ENCODE peak calls at places on chromosomes 11 and 22, in six cellular contexts. One of them, this sample, is unnamed.

GRCh38 chr11:620935-621814 is 3.6 kb downstream of the CDHR5 start:
- DNase-seq in NCI-H1105 treated with DMSO at 0.1 percent for 48 hours: no peak
- DNase-seq in thoracic aorta: no peak
- DNase-seq in nephron progenitor cell: no peak
- DNase-seq in SHP77 treated with DMSO at 0.1 percent for 48 hours: no peak
- DNase-seq in cardiac muscle cell: no peak
- DNase-seq in this sample: no peak

GRCh38 chr11:134463716-134464115 is 51.7 kb upstream of the B3GAT1 start:
- DNase-seq in NCI-H1105 treated with DMSO at 0.1 percent for 48 hours: no peak
- DNase-seq in thoracic aorta: no peak
- DNase-seq in nephron progenitor cell: no peak
- DNase-seq in SHP77 treated with DMSO at 0.1 percent for 48 hours: no peak
- DNase-seq in cardiac muscle cell: no peak
- DNase-seq in this sample: no peak

GRCh38 chr11:8258289-8258688 is 5.4 kb downstream of the LMO1 start:
- DNase-seq in NCI-H1105 treated with DMSO at 0.1 percent for 48 hours: no peak
- DNase-seq in thoracic aorta: no peak
- DNase-seq in nephron progenitor cell: no peak
- DNase-seq in SHP77 treated with DMSO at 0.1 percent for 48 hours: no peak
- DNase-seq in cardiac muscle cell: peak; percentile 4
- DNase-seq in this sample: no peak

GRCh38 chr22:26709617-26710390 is 52.4 kb downstream of the MIAT start:
- DNase-seq in NCI-H1105 treated with DMSO at 0.1 percent for 48 hours: no peak
- DNase-seq in thoracic aorta: no peak
- DNase-seq in nephron progenitor cell: no peak
- DNase-seq in SHP77 treated with DMSO at 0.1 percent for 48 hours: no peak
- DNase-seq in cardiac muscle cell: peak; percentile 53
- DNase-seq in this sample: no peak

GRCh38 chr11:2574043-2574552 is 125.7 kb downstream of the KCNQ1OT1 start:
- DNase-seq in NCI-H1105 treated with DMSO at 0.1 percent for 48 hours: no peak
- DNase-seq in thoracic aorta: no peak
- DNase-seq in nephron progenitor cell: no peak
- DNase-seq in SHP77 treated with DMSO at 0.1 percent for 48 hours: no peak
- DNase-seq in cardiac muscle cell: no peak
- DNase-seq in this sample: no peak

GRCh38 chr11:130523609-130524008 is 75.2 kb downstream of the ADAMTS15 start:
- DNase-seq in NCI-H1105 treated with DMSO at 0.1 percent for 48 hours: no peak
- DNase-seq in thoracic aorta: no peak
- DNase-seq in nephron progenitor cell: no peak
- DNase-seq in SHP77 treated with DMSO at 0.1 percent for 48 hours: no peak
- DNase-seq in cardiac muscle cell: peak; percentile 68
- DNase-seq in this sample: no peak

GRCh38 chr22:25645266-25645665 is 80.8 kb downstream of the GRK3 start:
- DNase-seq in NCI-H1105 treated with DMSO at 0.1 percent for 48 hours: no peak
- DNase-seq in thoracic aorta: no peak
- DNase-seq in nephron progenitor cell: no peak
- DNase-seq in SHP77 treated with DMSO at 0.1 percent for 48 hours: no peak
- DNase-seq in cardiac muscle cell: peak; percentile 45
- DNase-seq in this sample: no peak

GRCh38 chr11:68375337-68375736 is 62.9 kb downstream of the LRP5 start:
- DNase-seq in NCI-H1105 treated with DMSO at 0.1 percent for 48 hours: no peak
- DNase-seq in thoracic aorta: no peak
- DNase-seq in nephron progenitor cell: no peak
- DNase-seq in SHP77 treated with DMSO at 0.1 percent for 48 hours: no peak
- DNase-seq in cardiac muscle cell: no peak
- DNase-seq in this sample: no peak

GRCh38 chr11:26762089-26762488 is 40.2 kb upstream of the SLC5A12 start:
- DNase-seq in NCI-H1105 treated with DMSO at 0.1 percent for 48 hours: no peak
- DNase-seq in thoracic aorta: no peak
- DNase-seq in nephron progenitor cell: no peak
- DNase-seq in SHP77 treated with DMSO at 0.1 percent for 48 hours: no peak
- DNase-seq in cardiac muscle cell: no peak
- DNase-seq in this sample: no peak

GRCh38 chr22:50002791-50003190 is 9.8 kb downstream of the IL17REL start:
- DNase-seq in NCI-H1105 treated with DMSO at 0.1 percent for 48 hours: no peak
- DNase-seq in thoracic aorta: no peak
- DNase-seq in nephron progenitor cell: no peak
- DNase-seq in SHP77 treated with DMSO at 0.1 percent for 48 hours: no peak
- DNase-seq in cardiac muscle cell: peak; percentile 18
- DNase-seq in this sample: no peak

GRCh38 chr22:27468712-27469111 is 332.8 kb downstream of the MN1 start:
- DNase-seq in NCI-H1105 treated with DMSO at 0.1 percent for 48 hours: no peak
- DNase-seq in thoracic aorta: no peak
- DNase-seq in nephron progenitor cell: no peak
- DNase-seq in SHP77 treated with DMSO at 0.1 percent for 48 hours: no peak
- DNase-seq in cardiac muscle cell: no peak
- DNase-seq in this sample: no peak

GRCh38 chr11:559712-560304 is 730 bp downstream of the LMNTD2 start:
- DNase-seq in NCI-H1105 treated with DMSO at 0.1 percent for 48 hours: no peak
- DNase-seq in thoracic aorta: no peak
- DNase-seq in nephron progenitor cell: no peak
- DNase-seq in SHP77 treated with DMSO at 0.1 percent for 48 hours: no peak
- DNase-seq in cardiac muscle cell: no peak
- DNase-seq in this sample: no peak